ENCODE peak calls at places on chromosomes 16 and 17, in seven cellular contexts. B, Z, X, F, L, N and P are unnamed samples.

GRCh38 chr16:21194771-21195301 is 16.5 kb downstream of the ZP2 start:
- DNase-seq in B (peak), Z (no peak), X (no peak), F (no peak), L (no peak), N (peak), P (no peak)

GRCh38 chr17:21214777-21215541 is 998 bp upstream of the TMEM11 start:
- DNase-seq in B (peak), Z (peak), X (no peak), F (no peak), L (no peak), N (peak), P (peak)

GRCh38 chr16:835373-835772 is 34.8 kb upstream of the GNG13 start:
- DNase-seq in B (no peak), Z (no peak), X (no peak), F (no peak), L (no peak), N (no peak), P (no peak)

GRCh38 chr16:63157818-63158217 is 1121.6 kb upstream of the CDH8 start:
- DNase-seq in B (no peak), Z (no peak), X (no peak), F (no peak), L (no peak), N (no peak), P (no peak)

GRCh38 chr17:68733241-68734176 is 132.3 kb upstream of the FAM20A start:
- DNase-seq in B (peak), Z (no peak), X (no peak), F (no peak), L (no peak), N (no peak), P (no peak)

GRCh38 chr17:14032234-14032633 is 37.1 kb upstream of the COX10 start:
- DNase-seq in B (no peak), Z (no peak), X (no peak), F (no peak), L (no peak), N (no peak), P (no peak)

GRCh38 chr17:8695916-8696415 is 48.7 kb downstream of the CCDC42 start:
- DNase-seq in B (peak), Z (no peak), X (no peak), F (no peak), L (no peak), N (no peak), P (no peak)

GRCh38 chr17:65561394-65562205 is at the start of gene AXIN2:
- DNase-seq in B (peak), Z (peak), X (peak), F (peak), L (peak), N (peak), P (peak)

GRCh38 chr17:80364091-80364691 is 50.8 kb upstream of the ENDOV start:
- DNase-seq in B (no peak), Z (peak), X (peak), F (peak), L (no peak), N (no peak), P (peak)

GRCh38 chr17:80799553-80800403 is 191.9 kb upstream of the CHMP6 start:
- DNase-seq in B (no peak), Z (no peak), X (no peak), F (no peak), L (no peak), N (no peak), P (no peak)

GRCh38 chr16:457732-458400 is 32.4 kb downstream of the RAB11FIP3 start:
- DNase-seq in B (no peak), Z (peak), X (no peak), F (no peak), L (no peak), N (no peak), P (no peak)

GRCh38 chr16:87254271-87254670 is 62.9 kb downstream of the C16orf95 start:
- DNase-seq in B (no peak), Z (no peak), X (no peak), F (no peak), L (no peak), N (no peak), P (no peak)

GRCh38 chr16:89019511-89019910 is 42.5 kb upstream of the CBFA2T3 start:
- DNase-seq in B (no peak), Z (no peak), X (no peak), F (no peak), L (no peak), N (no peak), P (no peak)

GRCh38 chr16:69820926-69821541 is 58.9 kb downstream of the WWP2 start:
- DNase-seq in B (peak), Z (no peak), X (no peak), F (no peak), L (no peak), N (peak), P (no peak)

GRCh38 chr17:38464723-38465419 is 36.6 kb downstream of the ARHGAP23 start:
- DNase-seq in B (peak), Z (peak), X (no peak), F (peak), L (no peak), N (peak), P (no peak)

GRCh38 chr16:46747777-46748651 is at the start of gene MYLK3:
- DNase-seq in B (no peak), Z (no peak), X (no peak), F (no peak), L (no peak), N (no peak), P (no peak)

GRCh38 chr16:2816751-2817495 is at the start of gene PRSS21:
- DNase-seq in B (no peak), Z (no peak), X (no peak), F (no peak), L (peak), N (no peak), P (peak)

GRCh38 chr16:54303613-54304012 is 17.0 kb upstream of the IRX3 start:
- DNase-seq in B (no peak), Z (no peak), X (no peak), F (no peak), L (no peak), N (no peak), P (no peak)

GRCh38 chr16:87417511-87417910 is 25.4 kb downstream of the MAP1LC3B start:
- DNase-seq in B (no peak), Z (no peak), X (no peak), F (no peak), L (no peak), N (no peak), P (no peak)

GRCh38 chr17:16495561-16495960 is 3.6 kb upstream of the LRRC75A start:
- DNase-seq in B (no peak), Z (no peak), X (no peak), F (no peak), L (no peak), N (no peak), P (no peak)

GRCh38 chr16:75460441-75460840 is 4.0 kb downstream of the TMEM170A start:
- DNase-seq in B (no peak), Z (no peak), X (no peak), F (no peak), L (no peak), N (no peak), P (no peak)

GRCh38 chr17:7445011-7445927 is at the start of gene CHRNB1:
- DNase-seq in B (peak), Z (peak), X (no peak), F (peak), L (no peak), N (peak), P (peak)

GRCh38 chr16:56350491-56351405 is 74.6 kb downstream of the AMFR start:
- DNase-seq in B (no peak), Z (no peak), X (no peak), F (no peak), L (no peak), N (no peak), P (no peak)

GRCh38 chr17:57906910-57907309 is 48.3 kb downstream of the CUEDC1 start:
- DNase-seq in B (no peak), Z (no peak), X (no peak), F (no peak), L (no peak), N (no peak), P (peak)

GRCh38 chr16:89237733-89238132 is 20.2 kb downstream of the ZNF778 start:
- DNase-seq in B (no peak), Z (no peak), X (no peak), F (no peak), L (no peak), N (no peak), P (no peak)

GRCh38 chr16:58119509-58119845 is 9.7 kb downstream of the CFAP20 start:
- DNase-seq in B (no peak), Z (no peak), X (no peak), F (no peak), L (no peak), N (no peak), P (no peak)